ENCODE peak calls at places on chromosomes 16 and 17, in four cellular contexts. One of them, this sample, is unnamed.

GRCh38 chr17:10021239-10021638 is 116.2 kb upstream of the RCVRN start:
- DNase-seq in naive thymus-derived CD4-positive, alpha-beta T cell: no peak
- DNase-seq in right lobe of liver: peak; percentile 38
- DNase-seq in uterus: no peak
- DNase-seq in this sample: no peak

GRCh38 chr17:66190738-66191606 is 961 bp downstream of the CEP112 start:
- DNase-seq in naive thymus-derived CD4-positive, alpha-beta T cell: peak; percentile 3
- DNase-seq in right lobe of liver: no peak
- DNase-seq in uterus: no peak
- DNase-seq in this sample: no peak

GRCh38 chr16:83851473-83851872 is 43.7 kb downstream of the HSBP1 start:
- DNase-seq in naive thymus-derived CD4-positive, alpha-beta T cell: no peak
- DNase-seq in right lobe of liver: no peak
- DNase-seq in uterus: no peak
- DNase-seq in this sample: no peak

GRCh38 chr16:25257956-25258855 is 561 bp upstream of the ZKSCAN2 start:
- DNase-seq in naive thymus-derived CD4-positive, alpha-beta T cell: peak; percentile 70
- DNase-seq in right lobe of liver: peak; percentile 78
- DNase-seq in uterus: peak; percentile 84
- DNase-seq in this sample: peak; percentile 58

GRCh38 chr16:57444711-57445110 is 2.5 kb downstream of the CIAPIN1 start:
- DNase-seq in naive thymus-derived CD4-positive, alpha-beta T cell: no peak
- DNase-seq in right lobe of liver: no peak
- DNase-seq in uterus: no peak
- DNase-seq in this sample: no peak

GRCh38 chr17:72422204-72422504 is 301.3 kb downstream of the SOX9 start:
- DNase-seq in naive thymus-derived CD4-positive, alpha-beta T cell: no peak
- DNase-seq in right lobe of liver: no peak
- DNase-seq in uterus: no peak
- DNase-seq in this sample: no peak

GRCh38 chr16:3444032-3444388 is 530 bp downstream of the NAA60 start:
- DNase-seq in naive thymus-derived CD4-positive, alpha-beta T cell: peak; percentile 8
- DNase-seq in right lobe of liver: no peak
- DNase-seq in uterus: no peak
- DNase-seq in this sample: no peak

GRCh38 chr16:78902291-78902690 is 698.2 kb downstream of the MAF start:
- DNase-seq in naive thymus-derived CD4-positive, alpha-beta T cell: no peak
- DNase-seq in right lobe of liver: no peak
- DNase-seq in uterus: no peak
- DNase-seq in this sample: no peak

GRCh38 chr17:45700171-45701090 is 83.7 kb upstream of the CRHR1 start:
- DNase-seq in naive thymus-derived CD4-positive, alpha-beta T cell: no peak
- DNase-seq in right lobe of liver: no peak
- DNase-seq in uterus: no peak
- DNase-seq in this sample: no peak

GRCh38 chr16:72247821-72248253 is 75.9 kb upstream of the PMFBP1 start:
- DNase-seq in naive thymus-derived CD4-positive, alpha-beta T cell: no peak
- DNase-seq in right lobe of liver: no peak
- DNase-seq in uterus: no peak
- DNase-seq in this sample: no peak

GRCh38 chr17:63611354-63611753 is 10.7 kb downstream of the TACO1 start:
- DNase-seq in naive thymus-derived CD4-positive, alpha-beta T cell: peak; percentile 3
- DNase-seq in right lobe of liver: no peak
- DNase-seq in uterus: no peak
- DNase-seq in this sample: no peak

GRCh38 chr16:1734123-1734522 is 28.1 kb downstream of the MAPK8IP3 start:
- DNase-seq in naive thymus-derived CD4-positive, alpha-beta T cell: no peak
- DNase-seq in right lobe of liver: no peak
- DNase-seq in uterus: no peak
- DNase-seq in this sample: no peak

GRCh38 chr16:60645541-60645940 is 1390.7 kb downstream of the CDH8 start:
- DNase-seq in naive thymus-derived CD4-positive, alpha-beta T cell: no peak
- DNase-seq in right lobe of liver: no peak
- DNase-seq in uterus: no peak
- DNase-seq in this sample: no peak

GRCh38 chr16:68074850-68075249 is 10.3 kb upstream of the NFATC3 start:
- DNase-seq in naive thymus-derived CD4-positive, alpha-beta T cell: no peak
- DNase-seq in right lobe of liver: peak; percentile 33
- DNase-seq in uterus: no peak
- DNase-seq in this sample: no peak

GRCh38 chr17:33674685-33675084 is 381.6 kb upstream of the ASIC2 start:
- DNase-seq in naive thymus-derived CD4-positive, alpha-beta T cell: no peak
- DNase-seq in right lobe of liver: peak; percentile 45
- DNase-seq in uterus: peak; percentile 63
- DNase-seq in this sample: peak; percentile 62

GRCh38 chr17:49069585-49070273 is 62.8 kb upstream of the B4GALNT2 start:
- DNase-seq in naive thymus-derived CD4-positive, alpha-beta T cell: no peak
- DNase-seq in right lobe of liver: no peak
- DNase-seq in uterus: no peak
- DNase-seq in this sample: no peak

GRCh38 chr17:45905812-45906211 is 11.5 kb downstream of the MAPT start:
- DNase-seq in naive thymus-derived CD4-positive, alpha-beta T cell: no peak
- DNase-seq in right lobe of liver: no peak
- DNase-seq in uterus: no peak
- DNase-seq in this sample: no peak

GRCh38 chr17:17387461-17388362 is 84.5 kb downstream of the NT5M start:
- DNase-seq in naive thymus-derived CD4-positive, alpha-beta T cell: no peak
- DNase-seq in right lobe of liver: peak; percentile 42
- DNase-seq in uterus: no peak
- DNase-seq in this sample: no peak

GRCh38 chr16:8865145-8865882 is 3.5 kb downstream of the CARHSP1 start:
- DNase-seq in naive thymus-derived CD4-positive, alpha-beta T cell: no peak
- DNase-seq in right lobe of liver: no peak
- DNase-seq in uterus: no peak
- DNase-seq in this sample: no peak

GRCh38 chr17:66764559-66764958 is 70.4 kb upstream of the CACNG5 start:
- DNase-seq in naive thymus-derived CD4-positive, alpha-beta T cell: no peak
- DNase-seq in right lobe of liver: no peak
- DNase-seq in uterus: no peak
- DNase-seq in this sample: no peak

GRCh38 chr16:55701442-55702319 is 45.9 kb downstream of the SLC6A2 start:
- DNase-seq in naive thymus-derived CD4-positive, alpha-beta T cell: peak; percentile 10
- DNase-seq in right lobe of liver: peak; percentile 67
- DNase-seq in uterus: peak; percentile 37
- DNase-seq in this sample: peak; percentile 19

GRCh38 chr17:77316191-77316641 is 175.4 kb downstream of the SEC14L1 start:
- DNase-seq in naive thymus-derived CD4-positive, alpha-beta T cell: no peak
- DNase-seq in right lobe of liver: peak; percentile 78
- DNase-seq in uterus: peak; percentile 75
- DNase-seq in this sample: no peak

GRCh38 chr17:28227278-28228108 is 91.5 kb upstream of the TMEM97 start:
- DNase-seq in naive thymus-derived CD4-positive, alpha-beta T cell: no peak
- DNase-seq in right lobe of liver: peak; percentile 71
- DNase-seq in uterus: no peak
- DNase-seq in this sample: no peak

GRCh38 chr16:58226790-58227189 is 28.9 kb upstream of the CSNK2A2 start:
- DNase-seq in naive thymus-derived CD4-positive, alpha-beta T cell: no peak
- DNase-seq in right lobe of liver: no peak
- DNase-seq in uterus: no peak
- DNase-seq in this sample: no peak

GRCh38 chr17:82866521-82867214 is 26.8 kb upstream of the ZNF750 start:
- DNase-seq in naive thymus-derived CD4-positive, alpha-beta T cell: no peak
- DNase-seq in right lobe of liver: no peak
- DNase-seq in uterus: peak; percentile 57
- DNase-seq in this sample: no peak

GRCh38 chr16:55100100-55100499 is 169.4 kb downstream of the IRX5 start:
- DNase-seq in naive thymus-derived CD4-positive, alpha-beta T cell: no peak
- DNase-seq in right lobe of liver: no peak
- DNase-seq in uterus: no peak
- DNase-seq in this sample: no peak

GRCh38 chr17:62653831-62654829 is 26.7 kb downstream of the MRC2 start:
- DNase-seq in naive thymus-derived CD4-positive, alpha-beta T cell: no peak
- DNase-seq in right lobe of liver: no peak
- DNase-seq in uterus: peak; percentile 78
- DNase-seq in this sample: no peak

GRCh38 chr16:58510776-58511628 is 4.3 kb upstream of the SETD6 start:
- DNase-seq in naive thymus-derived CD4-positive, alpha-beta T cell: no peak
- DNase-seq in right lobe of liver: no peak
- DNase-seq in uterus: no peak
- DNase-seq in this sample: no peak

GRCh38 chr16:56226840-56227525 is 35.7 kb downstream of the GNAO1 start:
- DNase-seq in naive thymus-derived CD4-positive, alpha-beta T cell: no peak
- DNase-seq in right lobe of liver: no peak
- DNase-seq in uterus: no peak
- DNase-seq in this sample: no peak

GRCh38 chr17:42346473-42346872 is 41.8 kb downstream of the STAT3 start:
- DNase-seq in naive thymus-derived CD4-positive, alpha-beta T cell: no peak
- DNase-seq in right lobe of liver: no peak
- DNase-seq in uterus: no peak
- DNase-seq in this sample: no peak

GRCh38 chr17:14301761-14302401 is 1.0 kb downstream of the HS3ST3B1 start:
- DNase-seq in naive thymus-derived CD4-positive, alpha-beta T cell: peak; percentile 51
- DNase-seq in right lobe of liver: peak; percentile 66
- DNase-seq in uterus: peak; percentile 26
- DNase-seq in this sample: no peak

GRCh38 chr17:81287155-81287554 is 8.0 kb downstream of the SLC38A10 start:
- DNase-seq in naive thymus-derived CD4-positive, alpha-beta T cell: no peak
- DNase-seq in right lobe of liver: no peak
- DNase-seq in uterus: no peak
- DNase-seq in this sample: no peak

GRCh38 chr17:31148205-31148604 is 53.4 kb downstream of the NF1 start:
- DNase-seq in naive thymus-derived CD4-positive, alpha-beta T cell: no peak
- DNase-seq in right lobe of liver: no peak
- DNase-seq in uterus: no peak
- DNase-seq in this sample: no peak
- H3K27ac ChIP-seq in naive thymus-derived CD4-positive, alpha-beta T cell: no peak overlapping the region
- H3K27ac ChIP-seq in right lobe of liver: peak overlapping the region; percentile 4
- H3K27ac ChIP-seq in uterus: no peak overlapping the region
- H3K27ac ChIP-seq in this sample: no peak overlapping the region

GRCh38 chr17:78394209-78394608 is 15.8 kb downstream of the PGS1 start:
- DNase-seq in naive thymus-derived CD4-positive, alpha-beta T cell: no peak
- DNase-seq in right lobe of liver: no peak
- DNase-seq in uterus: no peak
- DNase-seq in this sample: no peak
- H3K27ac ChIP-seq in naive thymus-derived CD4-positive, alpha-beta T cell: no peak overlapping the region
- H3K27ac ChIP-seq in right lobe of liver: no peak overlapping the region
- H3K27ac ChIP-seq in uterus: no peak overlapping the region
- H3K27ac ChIP-seq in this sample: no peak overlapping the region

DNA sequence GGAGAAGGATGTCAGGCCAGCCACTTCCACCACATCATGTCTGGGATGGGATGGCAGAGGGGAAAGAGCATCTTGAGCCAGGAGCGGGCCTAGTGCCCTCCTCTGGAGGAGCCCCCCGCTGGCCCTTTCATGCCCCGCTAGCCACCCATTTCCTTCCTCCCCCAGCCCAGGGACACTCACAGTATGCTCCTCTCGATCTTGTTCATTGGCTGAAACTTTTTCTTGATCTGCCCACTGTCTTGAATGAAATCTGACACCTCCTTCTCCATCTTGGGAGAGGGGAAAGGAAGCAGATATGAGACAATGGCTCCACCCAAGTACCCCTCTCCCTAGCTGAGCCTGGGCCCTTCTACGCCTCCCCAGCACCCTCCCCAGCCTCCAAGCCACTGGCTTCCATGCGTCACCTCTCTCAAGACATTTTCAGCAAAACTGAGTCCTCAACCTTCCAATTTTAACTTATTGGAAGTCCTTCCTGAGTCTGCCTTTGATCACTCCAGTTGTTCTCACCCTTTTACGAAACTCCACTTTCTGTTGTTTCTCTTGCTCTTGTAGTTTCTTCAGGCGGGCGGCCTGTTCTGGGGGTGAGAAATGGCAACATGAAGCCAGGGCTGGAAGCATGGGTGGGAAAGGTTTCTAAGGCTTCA is 7.2 kb downstream of the SPAG7 start:
- DNase-seq in naive thymus-derived CD4-positive, alpha-beta T cell: no peak
- DNase-seq in right lobe of liver: no peak
- DNase-seq in uterus: no peak
- DNase-seq in this sample: no peak
- H3K27ac ChIP-seq in naive thymus-derived CD4-positive, alpha-beta T cell: no peak overlapping the region
- H3K27ac ChIP-seq in right lobe of liver: no peak overlapping the region
- H3K27ac ChIP-seq in uterus: no peak overlapping the region
- H3K27ac ChIP-seq in this sample: no peak overlapping the region

GRCh38 chr17:68239967-68240366 is 7.9 kb upstream of the AMZ2 start:
- DNase-seq in naive thymus-derived CD4-positive, alpha-beta T cell: no peak
- DNase-seq in right lobe of liver: no peak
- DNase-seq in uterus: no peak
- DNase-seq in this sample: no peak
- H3K27ac ChIP-seq in naive thymus-derived CD4-positive, alpha-beta T cell: peak overlapping the region; percentile 79
- H3K27ac ChIP-seq in right lobe of liver: no peak overlapping the region
- H3K27ac ChIP-seq in uterus: no peak overlapping the region
- H3K27ac ChIP-seq in this sample: no peak overlapping the region

DNA sequence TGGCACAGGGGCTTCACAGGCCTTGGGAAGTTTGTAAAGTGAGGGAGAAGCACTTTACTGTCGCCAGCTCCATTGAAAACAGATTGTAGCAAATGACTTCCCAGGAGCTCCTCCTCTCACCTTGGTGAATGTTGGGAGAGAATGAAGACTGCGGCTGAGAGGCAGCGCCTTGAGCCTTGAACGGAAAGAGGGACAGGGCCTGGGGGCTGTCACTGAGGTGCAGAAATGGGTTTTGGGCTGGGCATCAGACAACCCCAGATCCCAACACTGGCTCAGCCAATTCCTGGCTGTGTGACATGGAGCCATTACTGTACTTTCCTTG is 603 bp upstream of the MRTFB start:
- DNase-seq in naive thymus-derived CD4-positive, alpha-beta T cell: no peak
- DNase-seq in right lobe of liver: no peak
- DNase-seq in uterus: no peak
- DNase-seq in this sample: no peak
- H3K27ac ChIP-seq in naive thymus-derived CD4-positive, alpha-beta T cell: peak overlapping the region; percentile 79
- H3K27ac ChIP-seq in right lobe of liver: peak overlapping the region; percentile 81
- H3K27ac ChIP-seq in uterus: peak overlapping the region; percentile 77
- H3K27ac ChIP-seq in this sample: peak overlapping the region; percentile 43

GRCh38 chr16:86496262-86496928 is 13.9 kb upstream of the FOXF1 start:
- DNase-seq in naive thymus-derived CD4-positive, alpha-beta T cell: no peak
- DNase-seq in right lobe of liver: no peak
- DNase-seq in uterus: no peak
- DNase-seq in this sample: no peak

GRCh38 chr16:86498661-86499493 is 11.4 kb upstream of the FOXF1 start:
- DNase-seq in naive thymus-derived CD4-positive, alpha-beta T cell: no peak
- DNase-seq in right lobe of liver: no peak
- DNase-seq in uterus: no peak
- DNase-seq in this sample: no peak

GRCh38 chr16:86496929-86497381 is 13.4 kb upstream of the FOXF1 start:
- DNase-seq in naive thymus-derived CD4-positive, alpha-beta T cell: no peak
- DNase-seq in right lobe of liver: no peak
- DNase-seq in uterus: no peak
- DNase-seq in this sample: no peak

GRCh38 chr16:86497551-86498021 is 12.7 kb upstream of the FOXF1 start:
- DNase-seq in naive thymus-derived CD4-positive, alpha-beta T cell: no peak
- DNase-seq in right lobe of liver: no peak
- DNase-seq in uterus: no peak
- DNase-seq in this sample: no peak

DNA sequence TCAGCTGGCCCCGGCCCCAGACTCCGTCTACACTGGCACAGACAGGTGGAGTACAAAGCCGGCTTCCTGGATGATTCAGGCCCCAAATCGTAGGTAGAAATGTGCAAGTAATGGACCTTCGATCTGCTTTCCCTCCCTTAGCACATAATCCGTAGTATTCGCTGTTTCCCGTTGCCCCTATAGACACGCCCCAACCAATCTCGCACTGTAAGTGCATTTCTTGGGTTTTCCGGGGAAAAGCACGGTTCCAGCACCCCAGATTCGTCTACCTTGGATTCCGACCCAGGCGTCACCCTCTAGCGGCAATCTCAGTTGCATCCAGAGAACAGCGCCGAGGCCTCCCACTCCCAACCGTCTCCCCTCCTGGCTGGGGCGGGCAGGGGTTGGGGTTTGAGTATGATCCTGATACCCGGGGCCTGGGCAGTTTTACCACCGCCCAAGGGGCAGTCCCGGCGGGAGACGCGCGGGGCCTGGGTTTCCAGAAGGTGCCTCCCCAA is 12.1 kb upstream of the FOXF1 start:
- DNase-seq in naive thymus-derived CD4-positive, alpha-beta T cell: no peak
- DNase-seq in right lobe of liver: no peak
- DNase-seq in uterus: no peak
- DNase-seq in this sample: no peak
- H3K27ac ChIP-seq in naive thymus-derived CD4-positive, alpha-beta T cell: no peak overlapping the region
- H3K27ac ChIP-seq in right lobe of liver: no peak overlapping the region
- H3K27ac ChIP-seq in uterus: no peak overlapping the region
- H3K27ac ChIP-seq in this sample: no peak overlapping the region